ENCODE peak calls at places on chromosomes 5 and 9, in six cellular contexts. B is sciatic nerve; O is mesendoderm; N is C1 segment of cervical spinal cord; Y is activated CD8-positive, alpha-beta memory T cell treated with anti-CD3 and anti-CD28 coated beads for 24 hours; F is DMS53. X is an unnamed sample.

GRCh38 chr5:134073404-134073803 is 41.1 kb upstream of the TCF7 start:
- DNase-seq in B (no peak), O (no peak), N (no peak), Y (no peak), F (peak; percentile 71), X (no peak)

GRCh38 chr5:60977956-60978737 is 33.1 kb downstream of the NDUFAF2 start:
- DNase-seq in B (no peak), O (peak; percentile 22), N (no peak), Y (no peak), F (no peak), X (no peak)

GRCh38 chr5:9105851-9106250 is 440.0 kb downstream of the SEMA5A start:
- DNase-seq in B (no peak), O (peak; percentile 33), N (no peak), Y (no peak), F (no peak), X (no peak)

GRCh38 chr5:78899922-78900362 is 85.2 kb downstream of the ARSB start:
- DNase-seq in B (no peak), O (peak; percentile 86), N (no peak), Y (no peak), F (peak; percentile 84), X (peak; percentile 30)

GRCh38 chr5:65192326-65192725 is 289.4 kb downstream of the ADAMTS6 start:
- DNase-seq in B (no peak), O (no peak), N (no peak), Y (no peak), F (no peak), X (no peak)

GRCh38 chr5:124732891-124733670 is 13.4 kb downstream of the ZNF608 start:
- DNase-seq in B (no peak), O (no peak), N (no peak), Y (no peak), F (no peak), X (no peak)

GRCh38 chr5:172872997-172873491 is 39.0 kb downstream of the ERGIC1 start:
- DNase-seq in B (peak; percentile 79), O (no peak), N (peak; percentile 46), Y (no peak), F (no peak), X (peak; percentile 92)

GRCh38 chr5:432928-433791 is 9.8 kb upstream of the EXOC3 start:
- DNase-seq in B (peak; percentile 49), O (no peak), N (no peak), Y (no peak), F (no peak), X (peak; percentile 23)

GRCh38 chr5:119032653-119033052 is 38.2 kb upstream of the DMXL1 start:
- DNase-seq in B (no peak), O (no peak), N (no peak), Y (no peak), F (no peak), X (no peak)

GRCh38 chr9:81771606-81772005 is 82.3 kb upstream of the TLE1 start:
- DNase-seq in B (no peak), O (no peak), N (no peak), Y (no peak), F (peak; percentile 66), X (no peak)

GRCh38 chr9:36132081-36132480 is 4.5 kb upstream of the GLIPR2 start:
- DNase-seq in B (no peak), O (no peak), N (no peak), Y (no peak), F (no peak), X (no peak)

GRCh38 chr5:58114324-58114723 is 345.6 kb downstream of the PLK2 start:
- DNase-seq in B (no peak), O (no peak), N (no peak), Y (no peak), F (no peak), X (no peak)

GRCh38 chr5:20619606-20620005 is 631.6 kb upstream of the CDH18 start:
- DNase-seq in B (no peak), O (no peak), N (no peak), Y (no peak), F (no peak), X (no peak)

GRCh38 chr5:159987031-159987674 is 21.8 kb upstream of the TTC1 start:
- DNase-seq in B (peak; percentile 76), O (peak; percentile 82), N (peak; percentile 48), Y (peak; percentile 87), F (peak; percentile 97), X (peak; percentile 87)

GRCh38 chr9:31034311-31034710 is 1350.1 kb upstream of the ACO1 start:
- DNase-seq in B (no peak), O (no peak), N (no peak), Y (no peak), F (peak; percentile 83), X (no peak)

GRCh38 chr9:682633-683508 is 158.6 kb upstream of the DMRT1 start:
- DNase-seq in B (no peak), O (no peak), N (no peak), Y (no peak), F (peak; percentile 63), X (no peak)

GRCh38 chr5:52837591-52838001 is 49.9 kb downstream of the ITGA1 start:
- DNase-seq in B (no peak), O (no peak), N (no peak), Y (no peak), F (no peak), X (no peak)

GRCh38 chr5:58851571-58851970 is 268.7 kb downstream of the RAB3C start:
- DNase-seq in B (no peak), O (no peak), N (no peak), Y (no peak), F (no peak), X (no peak)

GRCh38 chr9:80125731-80126264 is 554.0 kb downstream of the TLE4 start:
- DNase-seq in B (no peak), O (no peak), N (no peak), Y (no peak), F (no peak), X (no peak)

GRCh38 chr9:85872444-85872843 is 68.5 kb upstream of the NAA35 start:
- DNase-seq in B (no peak), O (no peak), N (no peak), Y (no peak), F (no peak), X (no peak)

GRCh38 chr5:19767987-19768386 is 220.0 kb downstream of the CDH18 start:
- DNase-seq in B (no peak), O (peak; percentile 44), N (no peak), Y (no peak), F (no peak), X (no peak)

GRCh38 chr5:77849308-77849900 is 73.3 kb upstream of the TBCA start:
- DNase-seq in B (no peak), O (no peak), N (no peak), Y (no peak), F (no peak), X (no peak)

X was measured in left ventricle myocardium superior.